ENCODE peak calls at places on chromosomes 13 and 19, in nine cellular contexts. One of them, this sample, is unnamed.
A peak's percentile ranks its signal among the peaks of the same experiment; 100 is the strongest.

GRCh38 chr19:39843919-39844793 is 2.0 kb downstream of the FBL start:
- DNase-seq in NCI-H146: peak; percentile 41
- DNase-seq in stimulated activated CD4-positive, alpha-beta T cell treated with anti-CD3 and anti-CD28 coated beads, Interleukin-2, amount 100 ng/mL, for 24 hours: no peak
- DNase-seq in EL: peak; percentile 60
- DNase-seq in NCI-H82: peak; percentile 55
- DNase-seq in C1 segment of cervical spinal cord: no peak
- DNase-seq in ecto neural progenitor cell: no peak
- DNase-seq in psoas muscle: no peak
- DNase-seq in CD4-positive, alpha-beta T cell: no peak
- DNase-seq in this sample: peak; percentile 30

GRCh38 chr13:113800576-113800926 is 41.5 kb downstream of the TMEM255B start:
- DNase-seq in psoas muscle: no peak
- DNase-seq in EL: no peak
- DNase-seq in C1 segment of cervical spinal cord: no peak
- DNase-seq in NCI-H82: no peak
- DNase-seq in NCI-H146: no peak
- DNase-seq in CD4-positive, alpha-beta T cell: no peak
- DNase-seq in ecto neural progenitor cell: no peak
- DNase-seq in stimulated activated CD4-positive, alpha-beta T cell treated with anti-CD3 and anti-CD28 coated beads, Interleukin-2, amount 100 ng/mL, for 24 hours: no peak
- DNase-seq in this sample: no peak

GRCh38 chr19:4502282-4503223 is 15.7 kb downstream of the PLIN4 start:
- DNase-seq in stimulated activated CD4-positive, alpha-beta T cell treated with anti-CD3 and anti-CD28 coated beads, Interleukin-2, amount 100 ng/mL, for 24 hours: no peak
- DNase-seq in C1 segment of cervical spinal cord: no peak
- DNase-seq in CD4-positive, alpha-beta T cell: no peak
- DNase-seq in ecto neural progenitor cell: no peak
- DNase-seq in psoas muscle: no peak
- DNase-seq in EL: no peak
- DNase-seq in NCI-H146: no peak
- DNase-seq in NCI-H82: no peak
- DNase-seq in this sample: no peak

GRCh38 chr13:78657699-78658629 is 991 bp downstream of the OBI1 start:
- DNase-seq in psoas muscle: no peak
- DNase-seq in EL: peak; percentile 6
- DNase-seq in stimulated activated CD4-positive, alpha-beta T cell treated with anti-CD3 and anti-CD28 coated beads, Interleukin-2, amount 100 ng/mL, for 24 hours: no peak
- DNase-seq in CD4-positive, alpha-beta T cell: no peak
- DNase-seq in C1 segment of cervical spinal cord: no peak
- DNase-seq in NCI-H82: no peak
- DNase-seq in ecto neural progenitor cell: no peak
- DNase-seq in NCI-H146: no peak
- DNase-seq in this sample: no peak

GRCh38 chr13:113924184-113924583 is 49.7 kb downstream of the C13orf46 start:
- DNase-seq in CD4-positive, alpha-beta T cell: no peak
- DNase-seq in C1 segment of cervical spinal cord: no peak
- DNase-seq in psoas muscle: no peak
- DNase-seq in NCI-H146: no peak
- DNase-seq in NCI-H82: no peak
- DNase-seq in ecto neural progenitor cell: no peak
- DNase-seq in EL: no peak
- DNase-seq in stimulated activated CD4-positive, alpha-beta T cell treated with anti-CD3 and anti-CD28 coated beads, Interleukin-2, amount 100 ng/mL, for 24 hours: no peak
- DNase-seq in this sample: no peak

GRCh38 chr13:39040206-39040605 is 1.9 kb downstream of the NHLRC3 start:
- DNase-seq in CD4-positive, alpha-beta T cell: no peak
- DNase-seq in stimulated activated CD4-positive, alpha-beta T cell treated with anti-CD3 and anti-CD28 coated beads, Interleukin-2, amount 100 ng/mL, for 24 hours: no peak
- DNase-seq in psoas muscle: no peak
- DNase-seq in NCI-H82: no peak
- DNase-seq in C1 segment of cervical spinal cord: no peak
- DNase-seq in ecto neural progenitor cell: no peak
- DNase-seq in NCI-H146: no peak
- DNase-seq in EL: no peak
- DNase-seq in this sample: no peak

GRCh38 chr13:41802684-41803554 is 158.0 kb downstream of the VWA8 start:
- DNase-seq in NCI-H82: no peak
- DNase-seq in stimulated activated CD4-positive, alpha-beta T cell treated with anti-CD3 and anti-CD28 coated beads, Interleukin-2, amount 100 ng/mL, for 24 hours: peak; percentile 2
- DNase-seq in EL: peak; percentile 85
- DNase-seq in CD4-positive, alpha-beta T cell: no peak
- DNase-seq in ecto neural progenitor cell: no peak
- DNase-seq in psoas muscle: no peak
- DNase-seq in NCI-H146: no peak
- DNase-seq in C1 segment of cervical spinal cord: no peak
- DNase-seq in this sample: no peak

GRCh38 chr19:18086590-18087138 is at the start of gene IL12RB1:
- DNase-seq in ecto neural progenitor cell: no peak
- DNase-seq in stimulated activated CD4-positive, alpha-beta T cell treated with anti-CD3 and anti-CD28 coated beads, Interleukin-2, amount 100 ng/mL, for 24 hours: peak; percentile 64
- DNase-seq in psoas muscle: no peak
- DNase-seq in EL: peak; percentile 30
- DNase-seq in CD4-positive, alpha-beta T cell: peak; percentile 35
- DNase-seq in C1 segment of cervical spinal cord: peak; percentile 19
- DNase-seq in NCI-H146: no peak
- DNase-seq in NCI-H82: no peak
- DNase-seq in this sample: no peak

GRCh38 chr19:41904118-41904870 is 21.3 kb downstream of the ARHGEF1 start:
- DNase-seq in CD4-positive, alpha-beta T cell: no peak
- DNase-seq in ecto neural progenitor cell: no peak
- DNase-seq in stimulated activated CD4-positive, alpha-beta T cell treated with anti-CD3 and anti-CD28 coated beads, Interleukin-2, amount 100 ng/mL, for 24 hours: no peak
- DNase-seq in EL: no peak
- DNase-seq in NCI-H146: peak; percentile 96
- DNase-seq in NCI-H82: no peak
- DNase-seq in psoas muscle: no peak
- DNase-seq in C1 segment of cervical spinal cord: no peak
- DNase-seq in this sample: no peak

GRCh38 chr13:49927755-49928154 is 8.4 kb downstream of the SPRYD7 start:
- DNase-seq in stimulated activated CD4-positive, alpha-beta T cell treated with anti-CD3 and anti-CD28 coated beads, Interleukin-2, amount 100 ng/mL, for 24 hours: no peak
- DNase-seq in ecto neural progenitor cell: no peak
- DNase-seq in psoas muscle: no peak
- DNase-seq in NCI-H146: no peak
- DNase-seq in CD4-positive, alpha-beta T cell: no peak
- DNase-seq in NCI-H82: no peak
- DNase-seq in EL: peak; percentile 44
- DNase-seq in C1 segment of cervical spinal cord: no peak
- DNase-seq in this sample: no peak

GRCh38 chr19:13195678-13196077 is 45.5 kb downstream of the IER2 start:
- DNase-seq in NCI-H82: peak; percentile 87
- DNase-seq in stimulated activated CD4-positive, alpha-beta T cell treated with anti-CD3 and anti-CD28 coated beads, Interleukin-2, amount 100 ng/mL, for 24 hours: peak; percentile 67
- DNase-seq in CD4-positive, alpha-beta T cell: peak; percentile 49
- DNase-seq in NCI-H146: peak; percentile 58
- DNase-seq in EL: no peak
- DNase-seq in ecto neural progenitor cell: peak; percentile 77
- DNase-seq in psoas muscle: no peak
- DNase-seq in C1 segment of cervical spinal cord: no peak
- DNase-seq in this sample: no peak

GRCh38 chr19:3551808-3552095 is 5.6 kb downstream of the MFSD12 start:
- DNase-seq in stimulated activated CD4-positive, alpha-beta T cell treated with anti-CD3 and anti-CD28 coated beads, Interleukin-2, amount 100 ng/mL, for 24 hours: no peak
- DNase-seq in NCI-H146: no peak
- DNase-seq in EL: no peak
- DNase-seq in C1 segment of cervical spinal cord: no peak
- DNase-seq in psoas muscle: no peak
- DNase-seq in CD4-positive, alpha-beta T cell: no peak
- DNase-seq in ecto neural progenitor cell: no peak
- DNase-seq in NCI-H82: no peak
- DNase-seq in this sample: no peak

GRCh38 chr13:79749985-79750551 is 269.1 kb downstream of the NDFIP2 start:
- DNase-seq in ecto neural progenitor cell: peak; percentile 67
- DNase-seq in psoas muscle: peak; percentile 62
- DNase-seq in stimulated activated CD4-positive, alpha-beta T cell treated with anti-CD3 and anti-CD28 coated beads, Interleukin-2, amount 100 ng/mL, for 24 hours: no peak
- DNase-seq in CD4-positive, alpha-beta T cell: no peak
- DNase-seq in NCI-H146: no peak
- DNase-seq in C1 segment of cervical spinal cord: no peak
- DNase-seq in NCI-H82: no peak
- DNase-seq in EL: peak; percentile 95
- DNase-seq in this sample: peak; percentile 94

GRCh38 chr19:30664358-30665058 is 292.3 kb downstream of the ZNF536 start:
- DNase-seq in NCI-H82: peak; percentile 92
- DNase-seq in stimulated activated CD4-positive, alpha-beta T cell treated with anti-CD3 and anti-CD28 coated beads, Interleukin-2, amount 100 ng/mL, for 24 hours: no peak
- DNase-seq in C1 segment of cervical spinal cord: no peak
- DNase-seq in CD4-positive, alpha-beta T cell: no peak
- DNase-seq in psoas muscle: peak; percentile 31
- DNase-seq in EL: no peak
- DNase-seq in NCI-H146: no peak
- DNase-seq in ecto neural progenitor cell: no peak
- DNase-seq in this sample: peak; percentile 81

GRCh38 chr13:27839809-27840467 is 47.7 kb downstream of the GSX1 start:
- DNase-seq in ecto neural progenitor cell: no peak
- DNase-seq in NCI-H82: no peak
- DNase-seq in stimulated activated CD4-positive, alpha-beta T cell treated with anti-CD3 and anti-CD28 coated beads, Interleukin-2, amount 100 ng/mL, for 24 hours: no peak
- DNase-seq in CD4-positive, alpha-beta T cell: no peak
- DNase-seq in C1 segment of cervical spinal cord: no peak
- DNase-seq in EL: peak; percentile 15
- DNase-seq in psoas muscle: no peak
- DNase-seq in NCI-H146: no peak
- DNase-seq in this sample: no peak

GRCh38 chr13:51221674-51222509 is at the start of gene FAM124A:
- DNase-seq in NCI-H146: peak; percentile 53
- DNase-seq in ecto neural progenitor cell: no peak
- DNase-seq in CD4-positive, alpha-beta T cell: peak; percentile 6
- DNase-seq in psoas muscle: peak; percentile 48
- DNase-seq in NCI-H82: peak; percentile 82
- DNase-seq in stimulated activated CD4-positive, alpha-beta T cell treated with anti-CD3 and anti-CD28 coated beads, Interleukin-2, amount 100 ng/mL, for 24 hours: peak; percentile 74
- DNase-seq in C1 segment of cervical spinal cord: peak; percentile 53
- DNase-seq in EL: peak; percentile 42
- DNase-seq in this sample: peak; percentile 45

GRCh38 chr19:29083863-29084262 is 129.1 kb downstream of the UQCRFS1 start:
- DNase-seq in stimulated activated CD4-positive, alpha-beta T cell treated with anti-CD3 and anti-CD28 coated beads, Interleukin-2, amount 100 ng/mL, for 24 hours: no peak
- DNase-seq in NCI-H82: no peak
- DNase-seq in EL: no peak
- DNase-seq in CD4-positive, alpha-beta T cell: no peak
- DNase-seq in C1 segment of cervical spinal cord: no peak
- DNase-seq in NCI-H146: no peak
- DNase-seq in psoas muscle: no peak
- DNase-seq in ecto neural progenitor cell: no peak
- DNase-seq in this sample: no peak

GRCh38 chr13:19910336-19911072 is 47.1 kb upstream of the ZMYM5 start:
- DNase-seq in ecto neural progenitor cell: no peak
- DNase-seq in stimulated activated CD4-positive, alpha-beta T cell treated with anti-CD3 and anti-CD28 coated beads, Interleukin-2, amount 100 ng/mL, for 24 hours: no peak
- DNase-seq in NCI-H146: no peak
- DNase-seq in C1 segment of cervical spinal cord: no peak
- DNase-seq in CD4-positive, alpha-beta T cell: no peak
- DNase-seq in NCI-H82: no peak
- DNase-seq in EL: peak; percentile 53
- DNase-seq in psoas muscle: no peak
- DNase-seq in this sample: no peak

GRCh38 chr13:39035204-39035603 is 2.7 kb downstream of the PROSER1 start:
- DNase-seq in CD4-positive, alpha-beta T cell: no peak
- DNase-seq in C1 segment of cervical spinal cord: no peak
- DNase-seq in NCI-H82: peak; percentile 65
- DNase-seq in ecto neural progenitor cell: no peak
- DNase-seq in psoas muscle: no peak
- DNase-seq in EL: no peak
- DNase-seq in stimulated activated CD4-positive, alpha-beta T cell treated with anti-CD3 and anti-CD28 coated beads, Interleukin-2, amount 100 ng/mL, for 24 hours: no peak
- DNase-seq in NCI-H146: peak; percentile 69
- DNase-seq in this sample: no peak

GRCh38 chr13:33256148-33256547 is 29.4 kb downstream of the STARD13 start:
- DNase-seq in psoas muscle: no peak
- DNase-seq in ecto neural progenitor cell: no peak
- DNase-seq in stimulated activated CD4-positive, alpha-beta T cell treated with anti-CD3 and anti-CD28 coated beads, Interleukin-2, amount 100 ng/mL, for 24 hours: no peak
- DNase-seq in NCI-H146: no peak
- DNase-seq in C1 segment of cervical spinal cord: no peak
- DNase-seq in NCI-H82: no peak
- DNase-seq in EL: no peak
- DNase-seq in CD4-positive, alpha-beta T cell: no peak
- DNase-seq in this sample: no peak

GRCh38 chr13:49926019-49926418 is 10.1 kb downstream of the SPRYD7 start:
- DNase-seq in stimulated activated CD4-positive, alpha-beta T cell treated with anti-CD3 and anti-CD28 coated beads, Interleukin-2, amount 100 ng/mL, for 24 hours: no peak
- DNase-seq in NCI-H146: no peak
- DNase-seq in NCI-H82: no peak
- DNase-seq in EL: no peak
- DNase-seq in psoas muscle: no peak
- DNase-seq in CD4-positive, alpha-beta T cell: no peak
- DNase-seq in ecto neural progenitor cell: no peak
- DNase-seq in C1 segment of cervical spinal cord: no peak
- DNase-seq in this sample: no peak

GRCh38 chr13:44117351-44117750 is 237.6 kb downstream of the LACC1 start:
- DNase-seq in EL: peak; percentile 30
- DNase-seq in CD4-positive, alpha-beta T cell: no peak
- DNase-seq in psoas muscle: no peak
- DNase-seq in NCI-H82: peak; percentile 63
- DNase-seq in ecto neural progenitor cell: no peak
- DNase-seq in NCI-H146: no peak
- DNase-seq in stimulated activated CD4-positive, alpha-beta T cell treated with anti-CD3 and anti-CD28 coated beads, Interleukin-2, amount 100 ng/mL, for 24 hours: no peak
- DNase-seq in C1 segment of cervical spinal cord: no peak
- DNase-seq in this sample: no peak

GRCh38 chr19:53903055-53903680 is 5.9 kb upstream of the CACNG7 start:
- DNase-seq in stimulated activated CD4-positive, alpha-beta T cell treated with anti-CD3 and anti-CD28 coated beads, Interleukin-2, amount 100 ng/mL, for 24 hours: no peak
- DNase-seq in CD4-positive, alpha-beta T cell: no peak
- DNase-seq in NCI-H82: no peak
- DNase-seq in C1 segment of cervical spinal cord: no peak
- DNase-seq in ecto neural progenitor cell: no peak
- DNase-seq in psoas muscle: no peak
- DNase-seq in NCI-H146: no peak
- DNase-seq in EL: no peak
- DNase-seq in this sample: no peak

GRCh38 chr19:7417671-7418324 is 69.1 kb downstream of the ARHGEF18 start:
- DNase-seq in NCI-H82: peak; percentile 19
- DNase-seq in EL: peak; percentile 34
- DNase-seq in C1 segment of cervical spinal cord: no peak
- DNase-seq in stimulated activated CD4-positive, alpha-beta T cell treated with anti-CD3 and anti-CD28 coated beads, Interleukin-2, amount 100 ng/mL, for 24 hours: no peak
- DNase-seq in psoas muscle: no peak
- DNase-seq in ecto neural progenitor cell: no peak
- DNase-seq in NCI-H146: no peak
- DNase-seq in CD4-positive, alpha-beta T cell: no peak
- DNase-seq in this sample: no peak

GRCh38 chr13:97648881-97649224 is 214.9 kb downstream of the RAP2A start:
- DNase-seq in ecto neural progenitor cell: no peak
- DNase-seq in psoas muscle: no peak
- DNase-seq in C1 segment of cervical spinal cord: no peak
- DNase-seq in stimulated activated CD4-positive, alpha-beta T cell treated with anti-CD3 and anti-CD28 coated beads, Interleukin-2, amount 100 ng/mL, for 24 hours: no peak
- DNase-seq in EL: no peak
- DNase-seq in NCI-H146: no peak
- DNase-seq in CD4-positive, alpha-beta T cell: no peak
- DNase-seq in NCI-H82: no peak
- DNase-seq in this sample: no peak

GRCh38 chr13:41694902-41695301 is 237.6 kb downstream of the RGCC start:
- DNase-seq in ecto neural progenitor cell: no peak
- DNase-seq in NCI-H82: no peak
- DNase-seq in C1 segment of cervical spinal cord: no peak
- DNase-seq in EL: peak; percentile 90
- DNase-seq in CD4-positive, alpha-beta T cell: no peak
- DNase-seq in psoas muscle: peak; percentile 55
- DNase-seq in NCI-H146: no peak
- DNase-seq in stimulated activated CD4-positive, alpha-beta T cell treated with anti-CD3 and anti-CD28 coated beads, Interleukin-2, amount 100 ng/mL, for 24 hours: no peak
- DNase-seq in this sample: no peak

GRCh38 chr19:48715276-48715675 is 4.2 kb downstream of the MAMSTR start:
- DNase-seq in C1 segment of cervical spinal cord: no peak
- DNase-seq in NCI-H82: no peak
- DNase-seq in psoas muscle: no peak
- DNase-seq in stimulated activated CD4-positive, alpha-beta T cell treated with anti-CD3 and anti-CD28 coated beads, Interleukin-2, amount 100 ng/mL, for 24 hours: no peak
- DNase-seq in CD4-positive, alpha-beta T cell: no peak
- DNase-seq in ecto neural progenitor cell: no peak
- DNase-seq in NCI-H146: no peak
- DNase-seq in EL: no peak
- DNase-seq in this sample: peak; percentile 21

GRCh38 chr19:34215666-34216038 is 38.7 kb upstream of the GARRE1 start:
- DNase-seq in ecto neural progenitor cell: no peak
- DNase-seq in CD4-positive, alpha-beta T cell: no peak
- DNase-seq in NCI-H82: no peak
- DNase-seq in psoas muscle: no peak
- DNase-seq in C1 segment of cervical spinal cord: no peak
- DNase-seq in NCI-H146: no peak
- DNase-seq in EL: no peak
- DNase-seq in stimulated activated CD4-positive, alpha-beta T cell treated with anti-CD3 and anti-CD28 coated beads, Interleukin-2, amount 100 ng/mL, for 24 hours: no peak
- DNase-seq in this sample: no peak

GRCh38 chr19:3983542-3983914 is 1.7 kb downstream of the EEF2 start:
- DNase-seq in CD4-positive, alpha-beta T cell: no peak
- DNase-seq in psoas muscle: no peak
- DNase-seq in EL: no peak
- DNase-seq in C1 segment of cervical spinal cord: no peak
- DNase-seq in ecto neural progenitor cell: peak; percentile 40
- DNase-seq in NCI-H82: no peak
- DNase-seq in stimulated activated CD4-positive, alpha-beta T cell treated with anti-CD3 and anti-CD28 coated beads, Interleukin-2, amount 100 ng/mL, for 24 hours: no peak
- DNase-seq in NCI-H146: no peak
- DNase-seq in this sample: no peak

GRCh38 chr13:29704648-29705047 is 109.2 kb upstream of the SLC7A1 start:
- DNase-seq in CD4-positive, alpha-beta T cell: no peak
- DNase-seq in psoas muscle: no peak
- DNase-seq in EL: no peak
- DNase-seq in C1 segment of cervical spinal cord: no peak
- DNase-seq in stimulated activated CD4-positive, alpha-beta T cell treated with anti-CD3 and anti-CD28 coated beads, Interleukin-2, amount 100 ng/mL, for 24 hours: no peak
- DNase-seq in NCI-H82: no peak
- DNase-seq in NCI-H146: no peak
- DNase-seq in ecto neural progenitor cell: no peak
- DNase-seq in this sample: no peak

GRCh38 chr19:7067716-7068115 is 1.8 kb upstream of the ZNF557 start:
- DNase-seq in C1 segment of cervical spinal cord: no peak
- DNase-seq in stimulated activated CD4-positive, alpha-beta T cell treated with anti-CD3 and anti-CD28 coated beads, Interleukin-2, amount 100 ng/mL, for 24 hours: no peak
- DNase-seq in EL: peak; percentile 63
- DNase-seq in NCI-H146: no peak
- DNase-seq in NCI-H82: no peak
- DNase-seq in psoas muscle: no peak
- DNase-seq in CD4-positive, alpha-beta T cell: no peak
- DNase-seq in ecto neural progenitor cell: no peak
- DNase-seq in this sample: no peak